ENCODE peak calls at places on chromosomes 4 and X, in four cellular contexts. Z is sigmoid colon, Y is tibial nerve, W is K562. U is an unnamed sample.

GRCh38 chr4:14259926-14260325 is 632.4 kb upstream of the BOD1L1 start:
- DNase-seq in Z (no peak), Y (no peak), W (no peak), U (no peak)

GRCh38 chr4:36582214-36582613 is 300.8 kb downstream of the DTHD1 start:
- DNase-seq in Z (no peak), Y (no peak), W (no peak), U (no peak)

GRCh38 chrX:46567388-46567787 is 6.2 kb upstream of the CHST7 start:
- DNase-seq in Z (no peak), Y (no peak), W (no peak), U (no peak)

GRCh38 chrX:154548028-154548316 is 552 bp downstream of the IKBKG start:
- DNase-seq in Z (no peak), Y (no peak), W (no peak), U (no peak)

GRCh38 chrX:106263817-106264216 is 95.7 kb downstream of the PWWP3B start:
- DNase-seq in Z (no peak), Y (no peak), W (no peak), U (no peak)

GRCh38 chrX:13923845-13924244 is 105.8 kb downstream of the GEMIN8 start:
- DNase-seq in Z (no peak), Y (no peak), W (no peak), U (no peak)

GRCh38 chr4:122548452-122548851 is 72.4 kb downstream of the IL21 start:
- DNase-seq in Z (no peak), Y (no peak), W (peak; percentile 16), U (no peak)

GRCh38 chr4:141645611-141646340 is 9.4 kb downstream of the IL15 start:
- DNase-seq in Z (no peak), Y (no peak), W (no peak), U (no peak)

GRCh38 chrX:48787809-48788471 is 1.6 kb downstream of the GATA1 start:
- DNase-seq in Z (no peak), Y (no peak), W (no peak), U (no peak)

GRCh38 chr4:185817403-185817818 is 5.4 kb upstream of the SORBS2 start:
- DNase-seq in Z (no peak), Y (no peak), W (no peak), U (no peak)

GRCh38 chr4:185810746-185811508 is 1.1 kb downstream of the SORBS2 start:
- DNase-seq in Z (no peak), Y (no peak), W (no peak), U (no peak)

GRCh38 chr4:185813133-185813532 is 1.1 kb upstream of the SORBS2 start:
- DNase-seq in Z (no peak), Y (no peak), W (no peak), U (no peak)

GRCh38 chr4:185809517-185810071 is 2.4 kb downstream of the SORBS2 start:
- DNase-seq in Z (no peak), Y (no peak), W (no peak), U (no peak)

GRCh38 chr4:185811509-185812364 is at the start of gene SORBS2:
- DNase-seq in Z (peak; percentile 73), Y (no peak), W (no peak), U (no peak)
- TF ChIP-seq POLR2A in Z (no peak), Y (no peak), W (no peak), U (no peak)

DNA sequence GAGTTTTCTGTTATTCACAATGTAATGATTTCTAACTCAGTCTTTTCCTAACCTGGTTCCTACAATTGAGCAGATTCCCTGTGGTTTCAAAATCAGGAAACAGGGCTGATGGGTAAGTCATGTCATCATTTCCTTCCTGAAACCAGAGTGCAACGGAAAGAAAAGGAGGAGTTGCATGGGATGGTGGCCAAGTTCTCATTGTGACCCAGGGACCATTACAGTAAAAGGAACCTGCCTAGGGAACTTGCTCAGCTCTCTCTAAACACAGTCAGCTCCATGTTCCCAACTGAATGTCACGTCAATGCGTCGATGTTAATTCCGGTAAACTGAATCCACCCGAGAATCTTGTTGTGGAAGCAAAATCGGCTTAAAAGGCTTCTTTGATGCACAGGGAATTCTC is 51.2 kb downstream of the LGI2 start:
- DNase-seq in Z (peak; percentile 70), Y (peak; percentile 70), W (no peak), U (no peak)
- TF ChIP-seq POLR2A in Z (no peak), Y (no peak), W (no peak), U (no peak)

GRCh38 chr4:139555073-139555704 is 830 bp downstream of the SETD7 start:
- DNase-seq in Z (peak; percentile 96), Y (peak; percentile 92), W (peak; percentile 73), U (no peak)
- TF ChIP-seq POLR2A in Z (peak; percentile 51), Y (peak; percentile 87), W (no peak), U (peak; percentile 71)

GRCh38 chr4:161350946-161351345 is 812.9 kb downstream of the FSTL5 start:
- DNase-seq in Z (no peak), Y (no peak), W (no peak), U (no peak)

GRCh38 chr4:161359491-161359890 is 804.3 kb downstream of the FSTL5 start:
- DNase-seq in Z (no peak), Y (no peak), W (no peak), U (no peak)

GRCh38 chr4:161360982-161361381 is 802.8 kb downstream of the FSTL5 start:
- DNase-seq in Z (no peak), Y (no peak), W (no peak), U (no peak)

DNA sequence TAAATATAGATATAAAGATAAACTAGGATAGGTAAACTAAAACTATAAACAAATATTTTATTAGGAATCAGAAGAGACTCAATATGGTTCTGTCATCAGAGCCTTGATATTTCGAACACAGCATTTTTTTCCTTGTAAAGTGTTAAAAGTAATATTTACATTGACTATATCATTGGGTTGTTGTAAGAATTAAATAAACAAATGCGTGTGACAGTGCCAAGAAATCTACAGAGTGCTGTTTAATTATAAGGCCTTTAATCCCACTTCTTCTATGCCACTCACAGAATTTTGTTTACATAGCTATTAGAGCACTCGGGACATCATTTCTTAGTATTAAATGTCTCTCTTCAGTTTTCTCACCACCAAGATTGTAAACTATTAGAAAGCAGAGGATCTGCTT is 807.4 kb downstream of the FSTL5 start:
- DNase-seq in Z (no peak), Y (no peak), W (no peak), U (no peak)
- TF ChIP-seq POLR2A in Z (no peak), Y (no peak), W (no peak), U (no peak)

DNA sequence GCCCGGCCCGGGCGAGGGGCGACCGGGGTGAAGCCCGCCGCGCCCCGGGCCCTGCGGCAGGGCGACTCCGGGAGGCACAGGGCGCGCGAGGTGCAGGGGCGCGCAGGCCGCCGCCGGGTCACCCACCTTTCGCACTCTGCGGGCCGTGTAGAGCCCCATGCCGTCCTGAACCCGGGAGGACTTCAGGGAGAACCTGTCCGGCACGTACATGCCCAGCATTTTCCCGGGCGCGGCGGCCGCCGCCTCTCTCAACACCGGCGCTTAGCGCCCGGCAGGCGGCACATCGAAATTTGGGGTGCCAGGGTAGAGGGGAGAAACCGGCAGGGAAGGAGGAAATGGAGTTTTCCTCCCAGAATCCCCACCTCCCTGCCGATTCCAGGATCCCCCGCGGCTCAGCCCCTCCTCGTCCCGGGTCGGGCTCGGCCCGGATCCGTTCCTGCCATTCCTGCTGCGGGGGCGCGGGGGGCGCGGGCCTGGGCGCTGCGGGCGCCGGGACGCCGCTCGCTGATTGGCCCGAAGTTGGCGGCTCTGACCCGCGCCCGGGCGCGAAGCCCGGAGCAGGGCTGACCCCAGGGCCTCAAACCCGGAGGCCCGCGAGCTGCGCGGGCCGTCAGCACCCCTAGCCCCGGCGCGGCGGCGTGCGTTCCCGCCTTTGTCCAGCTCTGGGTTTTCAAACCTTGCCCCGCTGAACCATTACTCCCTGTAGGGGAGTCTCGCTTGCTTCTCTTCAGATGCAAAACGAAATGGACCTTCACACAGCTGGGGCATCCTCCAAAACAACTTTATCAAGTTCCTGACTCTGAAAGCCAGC is at the start of gene PRDM5:
- DNase-seq in Z (peak; percentile 76), Y (peak; percentile 20), W (no peak), U (no peak)
- TF ChIP-seq POLR2A in Z (no peak), Y (no peak), W (no peak), U (no peak)

GRCh38 chr4:2755821-2756690 is at the start of gene TNIP2:
- DNase-seq in Z (peak; percentile 95), Y (peak; percentile 71), W (peak; percentile 86), U (peak; percentile 91)
- TF ChIP-seq POLR2A in Z (no peak), Y (peak; percentile 55), W (peak; percentile 71), U (peak; percentile 59)